ENCODE peak calls at places on chromosomes 2 and 18, in five cellular contexts. R, N, Y, D and P are unnamed samples.

GRCh38 chr2:186972281-186972970 is 123.5 kb upstream of the ZSWIM2 start:
- DNase-seq in N (no peak), Y (no peak), D (no peak), R (no peak), P (no peak)

GRCh38 chr2:235827585-235827992 is 333.7 kb downstream of the AGAP1 start:
- DNase-seq in N (no peak), D (peak), R (peak), Y (peak), P (no peak)

GRCh38 chr2:180618570-180618969 is 361.8 kb upstream of the UBE2E3 start:
- DNase-seq in N (no peak), R (no peak), D (no peak), Y (no peak), P (no peak)

GRCh38 chr2:168926621-168927386 is 25.7 kb downstream of the G6PC2 start:
- DNase-seq in R (no peak), Y (no peak), N (no peak), D (no peak), P (no peak)

GRCh38 chr2:201969241-201969937 is 64.3 kb upstream of the FZD7 start:
- DNase-seq in R (no peak), Y (no peak), N (no peak), D (no peak), P (no peak)

GRCh38 chr2:234606906-234607305 is 110.0 kb upstream of the ARL4C start:
- DNase-seq in D (peak), Y (no peak), N (no peak), R (no peak), P (no peak)

GRCh38 chr2:51420521-51420920 is 388.6 kb upstream of the NRXN1 start:
- DNase-seq in R (peak), D (no peak), Y (no peak), N (no peak), P (no peak)

GRCh38 chr18:69400253-69400975 is at the start of gene DOK6:
- DNase-seq in Y (no peak), D (peak), R (peak), N (peak), P (peak)

GRCh38 chr18:59200787-59201186 is 19.2 kb upstream of the GRP start:
- DNase-seq in R (peak), D (no peak), Y (no peak), N (no peak), P (no peak)

GRCh38 chr18:10188971-10189810 is 265.2 kb upstream of the APCDD1 start:
- DNase-seq in N (no peak), Y (no peak), R (no peak), D (no peak), P (no peak)

GRCh38 chr2:97741251-97741650 is 27.9 kb downstream of the ZAP70 start:
- DNase-seq in Y (no peak), R (no peak), N (no peak), D (no peak), P (no peak)

GRCh38 chr2:205675861-205676516 is 6.3 kb upstream of the NRP2 start:
- DNase-seq in R (peak), N (no peak), D (peak), Y (no peak), P (no peak)

GRCh38 chr2:147057931-147058491 is 786.8 kb upstream of the ACVR2A start:
- DNase-seq in D (no peak), R (no peak), Y (no peak), N (no peak), P (no peak)

GRCh38 chr2:146701183-146701582 is 1143.6 kb upstream of the ACVR2A start:
- DNase-seq in N (no peak), D (peak), Y (no peak), R (peak), P (no peak)

GRCh38 chr2:122191331-122191730 is 435.9 kb downstream of the TSN start:
- DNase-seq in Y (peak), N (no peak), D (peak), R (peak), P (no peak)

GRCh38 chr2:140122001-140122400 is 1341.8 kb upstream of the NXPH2 start:
- DNase-seq in Y (no peak), D (peak), N (no peak), R (peak), P (no peak)